ENCODE peak calls at places on chromosomes 7 and 10, in four cellular contexts. N, S, F and A are unnamed samples.

GRCh38 chr10:61244261-61244775 is 208.9 kb downstream of the TMEM26 start:
- DNase-seq in N (no peak), S (no peak), F (no peak), A (no peak)

GRCh38 chr7:16627236-16627635 is 18.3 kb downstream of the ANKMY2 start:
- DNase-seq in N (no peak), S (peak; percentile 67), F (no peak), A (no peak)

GRCh38 chr7:74093671-74094223 is 10.1 kb downstream of the LIMK1 start:
- DNase-seq in N (peak; percentile 60), S (no peak), F (no peak), A (no peak)

GRCh38 chr10:51843966-51844365 is 144.6 kb upstream of the CSTF2T start:
- DNase-seq in N (no peak), S (no peak), F (no peak), A (no peak)

GRCh38 chr10:59708816-59709471 is 706 bp downstream of the SLC16A9 start:
- DNase-seq in N (peak; percentile 30), S (no peak), F (peak; percentile 51), A (no peak)

GRCh38 chr7:102063736-102064135 is 222.9 kb upstream of the SH2B2 start:
- DNase-seq in N (no peak), S (peak; percentile 33), F (no peak), A (no peak)

GRCh38 chr7:64574481-64575159 is 11.7 kb upstream of the ZNF680 start:
- DNase-seq in N (no peak), S (peak; percentile 61), F (peak; percentile 87), A (no peak)

GRCh38 chr10:49218480-49218879 is 30.3 kb upstream of the TMEM273 start:
- DNase-seq in N (no peak), S (no peak), F (no peak), A (no peak)

GRCh38 chr10:55628260-55628701 is 732.8 kb downstream of the ZWINT start:
- DNase-seq in N (no peak), S (no peak), F (peak; percentile 23), A (no peak)

GRCh38 chr10:114489521-114490310 is 85.4 kb upstream of the AFAP1L2 start:
- DNase-seq in N (no peak), S (no peak), F (no peak), A (no peak)

GRCh38 chr7:85023066-85023687 is 163.7 kb downstream of the SEMA3D start:
- DNase-seq in N (no peak), S (peak; percentile 61), F (no peak), A (no peak)

GRCh38 chr7:51121036-51121780 is 195.4 kb downstream of the COBL start:
- DNase-seq in N (no peak), S (no peak), F (no peak), A (no peak)

GRCh38 chr7:105853931-105854419 is 22.4 kb downstream of the ATXN7L1 start:
- DNase-seq in N (no peak), S (peak; percentile 52), F (no peak), A (no peak)

GRCh38 chr7:123643495-123644428 is 11.9 kb upstream of the LMOD2 start:
- DNase-seq in N (peak; percentile 83), S (peak; percentile 77), F (peak; percentile 57), A (no peak)

GRCh38 chr10:96370575-96371157 is 11.9 kb upstream of the OPALIN start:
- DNase-seq in N (no peak), S (peak; percentile 41), F (peak; percentile 9), A (no peak)

GRCh38 chr10:56351909-56352630 is 9.0 kb downstream of the ZWINT start:
- DNase-seq in N (no peak), S (no peak), F (no peak), A (no peak)